ENCODE peak calls at places on chromosomes 7 and 10, in eight cellular contexts. F, E, I, B, J, Q, S and X are unnamed samples.
A peak's percentile ranks its signal among the peaks of the same experiment; 100 is the strongest.

GRCh38 chr7:5495581-5496375 is 72.1 kb upstream of the TNRC18 start:
- DNase-seq in F (no peak), E (no peak), I (no peak), B (peak; percentile 74), J (no peak), Q (peak; percentile 83), S (no peak), X (peak; percentile 94)

GRCh38 chr10:31593124-31593523 is 274.1 kb downstream of the ZEB1 start:
- DNase-seq in F (no peak), E (no peak), I (no peak), B (no peak), J (no peak), Q (no peak), S (no peak), X (no peak)

GRCh38 chr7:4797858-4798705 is 22.7 kb downstream of the AP5Z1 start:
- DNase-seq in F (no peak), E (peak; percentile 26), I (peak; percentile 76), B (no peak), J (peak; percentile 58), Q (peak; percentile 72), S (peak; percentile 71), X (no peak)

GRCh38 chr7:33998487-33998886 is 93.1 kb downstream of the BMPER start:
- DNase-seq in F (no peak), E (no peak), I (no peak), B (no peak), J (no peak), Q (peak; percentile 9), S (no peak), X (no peak)

GRCh38 chr10:43076311-43076875 is 476 bp upstream of the RET start:
- DNase-seq in F (peak; percentile 62), E (no peak), I (no peak), B (no peak), J (no peak), Q (peak; percentile 44), S (no peak), X (no peak)

GRCh38 chr10:114893248-114893647 is 44.7 kb upstream of the TRUB1 start:
- DNase-seq in F (no peak), E (no peak), I (no peak), B (no peak), J (no peak), Q (no peak), S (no peak), X (no peak)

GRCh38 chr7:131443496-131443895 is 112.9 kb downstream of the PODXL start:
- DNase-seq in F (no peak), E (no peak), I (no peak), B (no peak), J (no peak), Q (no peak), S (no peak), X (no peak)

GRCh38 chr7:115195208-115195607 is 273.3 kb downstream of the MDFIC start:
- DNase-seq in F (no peak), E (no peak), I (no peak), B (no peak), J (no peak), Q (no peak), S (no peak), X (no peak)

GRCh38 chr10:92832998-92833642 is 15.2 kb upstream of the EXOC6 start:
- DNase-seq in F (no peak), E (no peak), I (no peak), B (no peak), J (no peak), Q (no peak), S (no peak), X (no peak)

GRCh38 chr10:131316321-131317075 is 5.0 kb upstream of the TCERG1L start:
- DNase-seq in F (no peak), E (no peak), I (no peak), B (no peak), J (no peak), Q (no peak), S (no peak), X (no peak)

GRCh38 chr7:107690611-107691010 is 30.0 kb downstream of the SLC26A4 start:
- DNase-seq in F (no peak), E (no peak), I (no peak), B (no peak), J (no peak), Q (no peak), S (no peak), X (no peak)

GRCh38 chr10:29479081-29479917 is 155.5 kb downstream of the SVIL start:
- DNase-seq in F (peak; percentile 93), E (no peak), I (no peak), B (no peak), J (no peak), Q (no peak), S (no peak), X (no peak)

GRCh38 chr10:24446739-24447138 is 237.8 kb downstream of the KIAA1217 start:
- DNase-seq in F (no peak), E (no peak), I (no peak), B (no peak), J (no peak), Q (no peak), S (no peak), X (no peak)

GRCh38 chr7:99219985-99220384 is 12.1 kb upstream of the KPNA7 start:
- DNase-seq in F (no peak), E (no peak), I (no peak), B (no peak), J (no peak), Q (no peak), S (no peak), X (no peak)

GRCh38 chr7:91556956-91557650 is 292.9 kb downstream of the FZD1 start:
- DNase-seq in F (no peak), E (no peak), I (no peak), B (no peak), J (no peak), Q (no peak), S (no peak), X (no peak)

GRCh38 chr10:87618470-87619423 is 40.9 kb upstream of the PAPSS2 start:
- DNase-seq in F (peak; percentile 89), E (no peak), I (no peak), B (no peak), J (no peak), Q (no peak), S (no peak), X (no peak)

GRCh38 chr7:16978358-16979244 is 96.8 kb upstream of the AGR3 start:
- DNase-seq in F (no peak), E (no peak), I (no peak), B (no peak), J (no peak), Q (no peak), S (no peak), X (no peak)

GRCh38 chr10:121510201-121510771 is 88.0 kb downstream of the FGFR2 start:
- DNase-seq in F (no peak), E (no peak), I (no peak), B (no peak), J (no peak), Q (no peak), S (no peak), X (no peak)

GRCh38 chr7:82595176-82595575 is 151.6 kb upstream of the CACNA2D1 start:
- DNase-seq in F (peak; percentile 27), E (no peak), I (no peak), B (peak; percentile 40), J (no peak), Q (no peak), S (no peak), X (no peak)

GRCh38 chr10:110207805-110208613 is 604 bp downstream of the MXI1 start:
- DNase-seq in F (peak; percentile 46), E (peak; percentile 46), I (peak; percentile 68), B (no peak), J (peak; percentile 31), Q (peak; percentile 40), S (peak; percentile 44), X (peak; percentile 76)

GRCh38 chr7:103952408-103952807 is 37.0 kb downstream of the RELN start:
- DNase-seq in F (no peak), E (no peak), I (no peak), B (no peak), J (no peak), Q (no peak), S (no peak), X (no peak)

GRCh38 chr7:107836237-107837144 is 33.5 kb upstream of the SLC26A3 start:
- DNase-seq in F (no peak), E (no peak), I (no peak), B (no peak), J (no peak), Q (no peak), S (no peak), X (no peak)

GRCh38 chr10:131213651-131214505 is 97.6 kb downstream of the TCERG1L start:
- DNase-seq in F (no peak), E (no peak), I (no peak), B (no peak), J (no peak), Q (no peak), S (no peak), X (peak; percentile 35)

GRCh38 chr10:33965795-33966581 is 631.5 kb upstream of the NRP1 start:
- DNase-seq in F (no peak), E (no peak), I (no peak), B (no peak), J (no peak), Q (no peak), S (no peak), X (no peak)

GRCh38 chr7:73734619-73735525 is 3.7 kb downstream of the ABHD11 start:
- DNase-seq in F (peak; percentile 80), E (peak; percentile 76), I (peak; percentile 88), B (peak; percentile 94), J (peak; percentile 66), Q (peak; percentile 68), S (peak; percentile 76), X (peak; percentile 87)

GRCh38 chr7:27965650-27966049 is 214.9 kb downstream of the JAZF1 start:
- DNase-seq in F (no peak), E (no peak), I (no peak), B (no peak), J (no peak), Q (no peak), S (no peak), X (no peak)

GRCh38 chr7:29564455-29565185 is 985 bp downstream of the PRR15 start:
- DNase-seq in F (no peak), E (no peak), I (no peak), B (no peak), J (no peak), Q (peak; percentile 56), S (no peak), X (peak; percentile 81)

GRCh38 chr7:66508431-66508830 is 120.2 kb upstream of the KCTD7 start:
- DNase-seq in F (no peak), E (no peak), I (no peak), B (no peak), J (no peak), Q (no peak), S (no peak), X (no peak)

GRCh38 chr10:127280446-127280845 is 84.1 kb upstream of the INSYN2A start:
- DNase-seq in F (no peak), E (no peak), I (no peak), B (no peak), J (no peak), Q (no peak), S (no peak), X (no peak)

GRCh38 chr7:27901028-27901760 is 161.2 kb downstream of the TAX1BP1 start:
- DNase-seq in F (no peak), E (no peak), I (no peak), B (no peak), J (no peak), Q (no peak), S (no peak), X (no peak)

GRCh38 chr7:155267023-155267422 is 30.7 kb upstream of the INSIG1 start:
- DNase-seq in F (no peak), E (no peak), I (no peak), B (no peak), J (no peak), Q (no peak), S (no peak), X (no peak)

GRCh38 chr10:72218329-72218728 is 2.3 kb upstream of the ASCC1 start:
- DNase-seq in F (no peak), E (no peak), I (no peak), B (no peak), J (no peak), Q (no peak), S (no peak), X (no peak)